ENCODE peak calls at places on chromosomes 12 and 14, in five cellular contexts. P, F, H, U and A are unnamed samples.

GRCh38 chr12:57183939-57184725 is 32.5 kb upstream of the NXPH4 start:
- DNase-seq in U (no peak), P (no peak), F (no peak), H (no peak), A (no peak)

GRCh38 chr14:93234798-93235197 is 27.7 kb downstream of the UBR7 start:
- DNase-seq in F (peak; percentile 44), H (no peak), U (no peak), P (no peak), A (no peak)

GRCh38 chr12:118271770-118272417 is 100.8 kb downstream of the TAOK3 start:
- DNase-seq in F (peak; percentile 39), P (no peak), U (no peak), H (no peak), A (no peak)

GRCh38 chr12:51549637-51550036 is 41.4 kb upstream of the SCN8A start:
- DNase-seq in F (peak; percentile 5), P (no peak), H (no peak), U (peak; percentile 15), A (no peak)

GRCh38 chr14:89669209-89669608 is 252.2 kb upstream of the FOXN3 start:
- DNase-seq in P (no peak), U (no peak), H (no peak), F (no peak), A (no peak)

GRCh38 chr14:41548666-41549065 is 58.0 kb upstream of the LRFN5 start:
- DNase-seq in U (no peak), F (peak; percentile 21), P (no peak), H (no peak), A (no peak)

GRCh38 chr14:60878121-60878520 is 102.8 kb downstream of the TRMT5 start:
- DNase-seq in F (no peak), H (no peak), U (no peak), P (no peak), A (no peak)

GRCh38 chr12:127113945-127114344 is 1153.0 kb upstream of the TMEM132C start:
- DNase-seq in P (no peak), U (no peak), H (no peak), F (no peak), A (no peak)

GRCh38 chr12:50707396-50707795 is 56.5 kb upstream of the ATF1 start:
- DNase-seq in F (no peak), P (no peak), U (no peak), H (no peak), A (no peak)

GRCh38 chr12:94815450-94815849 is 165.1 kb upstream of the TMCC3 start:
- DNase-seq in F (no peak), U (no peak), P (no peak), H (no peak), A (no peak)

GRCh38 chr12:45912774-45913173 is 77.6 kb downstream of the SCAF11 start:
- DNase-seq in F (no peak), P (no peak), H (no peak), U (no peak), A (no peak)

GRCh38 chr12:117875652-117876491 is 92.9 kb downstream of the KSR2 start:
- DNase-seq in P (no peak), H (no peak), F (peak; percentile 9), U (no peak), A (peak; percentile 61)

DNA sequence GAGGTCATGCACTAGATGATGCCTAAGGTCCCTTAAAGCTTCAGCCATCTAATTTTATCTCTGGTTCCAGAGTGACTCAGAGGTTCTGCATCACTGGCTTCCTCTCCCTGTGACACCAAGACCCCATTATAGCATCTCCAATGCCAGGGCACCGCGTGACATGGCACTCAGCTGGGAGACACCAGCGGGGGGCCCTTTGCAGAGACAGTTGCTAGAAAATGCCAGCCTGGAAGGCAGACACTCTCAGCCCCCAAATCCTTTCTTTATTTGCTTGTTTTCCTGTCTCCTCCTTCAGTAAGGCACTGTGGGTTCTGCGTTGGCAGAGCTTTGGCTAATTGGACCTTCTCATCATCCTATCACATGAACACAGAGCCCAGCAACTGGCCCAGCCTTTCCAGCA is 123.5 kb upstream of the VRK1 start:
- DNase-seq in P (no peak), F (no peak), U (no peak), H (no peak), A (no peak)
- TF ChIP-seq CTCF in P (no peak), F (no peak), U (no peak), H (no peak), A (no peak)

GRCh38 chr12:103705098-103705497 is 118.0 kb downstream of the STAB2 start:
- DNase-seq in H (no peak), F (no peak), U (no peak), P (no peak), A (no peak)

DNA sequence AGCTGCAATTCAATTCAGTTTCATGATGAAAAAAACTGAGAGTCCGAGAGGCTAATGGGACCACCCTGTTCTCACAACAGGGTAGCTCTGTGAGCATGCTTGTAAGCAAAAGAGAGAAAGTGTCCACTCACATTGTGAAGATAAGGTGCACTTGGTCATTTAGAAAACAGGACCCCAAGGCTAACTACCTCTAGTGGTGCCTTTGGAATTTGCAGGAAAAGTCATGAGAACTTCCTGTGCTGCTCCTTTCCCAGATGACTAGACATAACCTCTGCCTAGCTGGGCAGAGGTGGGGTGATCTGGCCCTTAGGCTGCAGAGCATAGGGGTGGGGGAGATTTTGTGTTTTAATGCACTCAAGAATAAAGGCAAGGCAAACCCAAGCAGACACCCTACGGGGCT is 118.9 kb downstream of the STAB2 start:
- DNase-seq in F (no peak), P (no peak), H (no peak), U (no peak), A (no peak)
- TF ChIP-seq CTCF in F (peak; percentile 29), P (no peak), H (no peak), U (no peak), A (no peak)

GRCh38 chr12:97148941-97149559 is 242.0 kb downstream of the NEDD1 start:
- DNase-seq in F (peak; percentile 33), P (peak; percentile 61), H (peak; percentile 44), U (no peak), A (peak; percentile 29)
- TF ChIP-seq CTCF in F (peak; percentile 69), P (peak; percentile 91), H (no peak), U (peak; percentile 19), A (peak; percentile 93)

DNA sequence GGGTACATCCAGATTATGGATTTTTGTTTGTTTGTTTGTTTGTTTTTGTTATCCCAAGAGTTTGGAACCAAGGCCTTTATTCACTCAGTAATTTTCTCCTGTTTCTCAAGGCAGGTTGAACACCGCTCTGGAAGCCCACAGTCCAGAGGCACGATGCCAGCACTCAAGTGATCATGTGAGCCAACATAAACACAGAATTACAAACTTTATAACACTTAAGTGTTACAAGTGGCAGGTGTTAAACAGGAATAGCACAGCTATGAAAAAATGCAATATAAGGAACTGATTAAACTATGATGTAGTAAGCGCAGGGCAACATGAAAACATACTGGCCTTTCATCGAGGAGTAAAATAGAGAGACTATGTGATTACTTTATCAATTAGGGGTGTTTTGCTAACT is 1885.8 kb upstream of the SEL1L start:
- DNase-seq in U (no peak), F (no peak), P (no peak), H (no peak), A (no peak)
- TF ChIP-seq CTCF in U (no peak), F (no peak), P (no peak), H (no peak), A (no peak)

DNA sequence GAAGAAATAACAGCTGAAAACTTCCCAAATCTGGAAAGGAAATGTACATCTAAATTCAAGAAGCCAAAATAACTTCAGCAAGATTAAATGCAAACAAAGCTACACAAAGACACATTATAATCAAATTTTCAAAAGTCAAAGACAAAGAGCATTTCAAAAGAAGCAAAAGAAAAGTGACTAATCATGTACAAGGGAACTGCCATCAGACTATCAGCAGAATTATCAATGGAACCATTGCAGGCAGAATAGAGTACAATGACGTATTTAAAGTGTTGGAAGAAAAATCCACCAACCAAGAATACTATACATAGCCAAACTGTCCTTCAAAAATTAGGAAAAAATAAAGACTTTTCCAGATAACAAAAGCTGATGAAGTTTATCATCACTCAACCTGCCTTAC is 147.5 kb downstream of the NELL2 start:
- DNase-seq in H (no peak), F (no peak), P (no peak), U (no peak), A (no peak)
- TF ChIP-seq CTCF in H (no peak), F (no peak), P (no peak), U (no peak), A (no peak)

GRCh38 chr12:123690191-123690840 is 19.4 kb downstream of the TCTN2 start:
- DNase-seq in U (no peak), F (no peak), P (no peak), H (no peak), A (no peak)
- TF ChIP-seq CTCF in U (no peak), F (no peak), P (no peak), H (no peak), A (no peak)

DNA sequence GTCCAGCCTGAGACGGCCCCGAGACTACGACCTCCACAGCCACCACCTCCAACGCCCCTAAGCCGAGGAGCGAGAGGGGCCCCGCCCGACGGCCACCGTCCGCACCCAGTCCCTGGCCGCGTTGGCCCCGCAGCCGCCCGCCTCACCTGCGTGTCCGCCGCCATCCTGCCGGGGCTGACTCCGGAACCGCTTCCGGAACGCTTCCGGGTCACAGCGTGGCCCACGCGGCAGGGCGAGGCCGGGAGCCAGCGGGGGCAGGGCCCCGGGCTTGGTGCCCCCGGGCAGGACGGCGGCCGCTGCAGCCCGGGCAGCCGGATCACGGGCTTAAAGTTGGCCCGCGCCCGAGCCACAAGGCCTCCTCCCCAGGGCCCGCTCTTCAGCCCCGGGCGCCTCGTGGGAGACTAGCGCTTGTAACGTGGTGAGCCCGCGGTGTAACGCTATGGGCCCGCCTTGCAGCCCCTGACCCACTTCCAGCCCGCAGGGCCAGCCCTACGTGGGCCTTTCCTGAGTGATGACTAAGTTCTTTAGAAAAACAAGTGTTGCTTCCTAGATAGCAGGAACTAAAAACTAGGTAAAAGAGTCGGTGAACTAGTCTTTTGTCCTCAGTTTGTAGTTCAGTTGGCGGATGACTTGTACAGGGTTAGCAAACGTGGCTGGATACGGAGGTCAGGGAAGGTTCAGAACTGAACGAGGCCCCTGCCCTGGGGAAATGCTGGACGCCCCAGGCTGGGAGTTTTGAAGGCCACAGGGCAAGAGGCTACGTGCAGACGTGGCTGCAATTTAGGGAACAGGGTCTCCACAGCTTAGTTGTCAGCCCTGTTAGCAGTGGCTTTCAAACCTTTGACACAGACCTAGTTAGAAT is at the start of gene GCN1:
- DNase-seq in U (peak; percentile 37), F (peak; percentile 86), H (peak; percentile 97), P (peak; percentile 72), A (peak; percentile 91)
- TF ChIP-seq CTCF in U (no peak), F (no peak), H (no peak), P (no peak), A (no peak)

GRCh38 chr12:114649585-114649984 is 34.4 kb downstream of the TBX3 start:
- DNase-seq in F (no peak), U (no peak), H (no peak), P (no peak), A (no peak)
- TF ChIP-seq CTCF in F (no peak), U (no peak), H (no peak), P (no peak), A (no peak)